ENCODE peak calls at places on chromosomes 1 and 21, in eight cellular contexts. V, H, J, I, T, W, S and R are unnamed samples.

GRCh38 chr1:26820784-26821269 is 5.7 kb upstream of the ZDHHC18 start:
- DNase-seq in J (no peak), I (no peak), T (peak; percentile 61), V (no peak), S (no peak), H (no peak), W (no peak), R (no peak)

GRCh38 chr1:184210048-184210447 is 158.5 kb downstream of the TSEN15 start:
- DNase-seq in I (no peak), V (no peak), H (peak; percentile 27), T (no peak), J (no peak), S (no peak), W (no peak), R (no peak)

GRCh38 chr1:157753611-157754010 is 23.3 kb downstream of the FCRL2 start:
- DNase-seq in W (no peak), T (no peak), H (no peak), S (no peak), J (no peak), V (no peak), I (no peak), R (no peak)

GRCh38 chr1:8870605-8871538 is 7.6 kb downstream of the ENO1 start:
- DNase-seq in S (no peak), V (no peak), W (peak; percentile 54), T (no peak), I (no peak), H (no peak), J (no peak), R (no peak)

GRCh38 chr1:54405894-54406293 is 300 bp downstream of the SSBP3 start:
- DNase-seq in S (no peak), T (no peak), H (no peak), W (no peak), J (no peak), I (no peak), V (no peak), R (no peak)

GRCh38 chr1:6782151-6782550 is 3.1 kb upstream of the CAMTA1 start:
- DNase-seq in S (no peak), H (no peak), W (no peak), J (no peak), T (no peak), I (no peak), V (no peak), R (no peak)

GRCh38 chr21:33828083-33828482 is 87.5 kb downstream of the ATP5PO start:
- DNase-seq in W (no peak), I (no peak), S (no peak), J (no peak), V (no peak), H (no peak), T (no peak), R (no peak)

GRCh38 chr1:26789953-26790352 is 2.2 kb downstream of the PIGV start:
- DNase-seq in W (no peak), V (no peak), J (no peak), I (no peak), H (no peak), S (no peak), T (no peak), R (peak; percentile 49)

GRCh38 chr21:27268290-27268689 is 301.4 kb upstream of the ADAMTS5 start:
- DNase-seq in H (no peak), I (no peak), W (no peak), S (no peak), T (no peak), V (no peak), J (no peak), R (no peak)